ENCODE peak calls at places on chromosomes 4 and X, in six cellular contexts. D is cardiac muscle cell, G is RCC 7860, A is AG08395, Y is NCI-H460, W is fibroblast of the conjunctiva. I is an unnamed sample.

GRCh38 chr4:97845758-97846157 is 297.5 kb downstream of the STPG2 start:
- DNase-seq in D (no peak), G (no peak), A (no peak), Y (no peak), W (no peak), I (no peak)

GRCh38 chr4:952881-953573 is 20.3 kb downstream of the DGKQ start:
- DNase-seq in D (no peak), G (no peak), A (no peak), Y (no peak), W (no peak), I (no peak)

GRCh38 chr4:175106301-175106700 is 188.1 kb downstream of the ADAM29 start:
- DNase-seq in D (no peak), G (no peak), A (no peak), Y (no peak), W (no peak), I (no peak)

GRCh38 chr4:185919107-185919506 is 107.1 kb upstream of the SORBS2 start:
- DNase-seq in D (no peak), G (no peak), A (no peak), Y (no peak), W (no peak), I (no peak)

GRCh38 chrX:30023451-30023850 is 191.9 kb upstream of the MAGEB2 start:
- DNase-seq in D (no peak), G (peak), A (no peak), Y (no peak), W (no peak), I (no peak)

GRCh38 chrX:19046343-19047215 is 62.7 kb upstream of the PHKA2 start:
- DNase-seq in D (no peak), G (peak), A (peak), Y (peak), W (no peak), I (peak)

GRCh38 chr4:163295138-163295537 is 37.3 kb downstream of the NPY1R start:
- DNase-seq in D (no peak), G (no peak), A (no peak), Y (no peak), W (no peak), I (no peak)

GRCh38 chr4:155946486-155946885 is 7.2 kb downstream of the CTSO start:
- DNase-seq in D (peak), G (no peak), A (no peak), Y (no peak), W (no peak), I (no peak)

GRCh38 chr4:40845136-40845910 is 95.6 kb downstream of the NSUN7 start:
- DNase-seq in D (peak), G (no peak), A (peak), Y (no peak), W (no peak), I (no peak)

GRCh38 chr4:106316773-106317409 is 541 bp downstream of the AIMP1 start:
- DNase-seq in D (peak), G (no peak), A (no peak), Y (no peak), W (no peak), I (no peak)

GRCh38 chr4:55312491-55313101 is 33.4 kb upstream of the SRD5A3 start:
- DNase-seq in D (peak), G (peak), A (peak), Y (peak), W (peak), I (peak)

GRCh38 chrX:80812176-80812575 is 2.5 kb upstream of the BRWD3 start:
- DNase-seq in D (peak), G (no peak), A (peak), Y (no peak), W (peak), I (no peak)

GRCh38 chr4:93359609-93360008 is 468.9 kb upstream of the ATOH1 start:
- DNase-seq in D (no peak), G (no peak), A (no peak), Y (no peak), W (no peak), I (no peak)

GRCh38 chr4:108191269-108191914 is 22.7 kb upstream of the LEF1 start:
- DNase-seq in D (no peak), G (no peak), A (no peak), Y (no peak), W (no peak), I (no peak)

GRCh38 chr4:21134994-21135393 is 434.7 kb downstream of the PACRGL start:
- DNase-seq in D (peak), G (no peak), A (no peak), Y (no peak), W (peak), I (no peak)

GRCh38 chr4:61468091-61468720 is 268.1 kb downstream of the ADGRL3 start:
- DNase-seq in D (no peak), G (peak), A (no peak), Y (no peak), W (no peak), I (no peak)

GRCh38 chr4:57442834-57443291 is 332.7 kb upstream of the IGFBP7 start:
- DNase-seq in D (peak), G (peak), A (peak), Y (peak), W (no peak), I (no peak)

GRCh38 chr4:88352062-88352461 is 26.6 kb upstream of the HERC6 start:
- DNase-seq in D (no peak), G (no peak), A (peak), Y (no peak), W (no peak), I (no peak)

I was measured in HCT116.